ENCODE peak calls at places on chromosome 20, in five cellular contexts. One of them, this sample, is unnamed.
A peak's percentile ranks its signal among the peaks of the same experiment; 100 is the strongest.

GRCh38 chr20:59015812-59016711 is 3.2 kb upstream of the TUBB1 start:
- DNase-seq in GM04503: no peak
- DNase-seq in stimulated activated naive CD8-positive, alpha-beta T cell treated with anti-CD3 and anti-CD28 coated beads, Interleukin-15, Interleukin-2, amounts not matched to agents 100 U/mL and 50 U/mL, for 24 hours: no peak
- DNase-seq in NCI-H460: no peak
- DNase-seq in retinal pigment epithelial cell: no peak
- DNase-seq in this sample: no peak

GRCh38 chr20:10578607-10579006 is 95.2 kb downstream of the JAG1 start:
- DNase-seq in GM04503: no peak
- DNase-seq in NCI-H460: no peak
- DNase-seq in stimulated activated naive CD8-positive, alpha-beta T cell treated with anti-CD3 and anti-CD28 coated beads, Interleukin-15, Interleukin-2, amounts not matched to agents 100 U/mL and 50 U/mL, for 24 hours: no peak
- DNase-seq in retinal pigment epithelial cell: no peak
- DNase-seq in this sample: no peak

GRCh38 chr20:62984666-62985065 is 22.1 kb downstream of the BHLHE23 start:
- DNase-seq in stimulated activated naive CD8-positive, alpha-beta T cell treated with anti-CD3 and anti-CD28 coated beads, Interleukin-15, Interleukin-2, amounts not matched to agents 100 U/mL and 50 U/mL, for 24 hours: no peak
- DNase-seq in GM04503: no peak
- DNase-seq in NCI-H460: no peak
- DNase-seq in retinal pigment epithelial cell: no peak
- DNase-seq in this sample: no peak

GRCh38 chr20:52761867-52762266 is 210.3 kb upstream of the TSHZ2 start:
- DNase-seq in NCI-H460: no peak
- DNase-seq in retinal pigment epithelial cell: no peak
- DNase-seq in stimulated activated naive CD8-positive, alpha-beta T cell treated with anti-CD3 and anti-CD28 coated beads, Interleukin-15, Interleukin-2, amounts not matched to agents 100 U/mL and 50 U/mL, for 24 hours: no peak
- DNase-seq in GM04503: no peak
- DNase-seq in this sample: no peak

GRCh38 chr20:24337074-24337473 is 132.4 kb upstream of the SYNDIG1 start:
- DNase-seq in stimulated activated naive CD8-positive, alpha-beta T cell treated with anti-CD3 and anti-CD28 coated beads, Interleukin-15, Interleukin-2, amounts not matched to agents 100 U/mL and 50 U/mL, for 24 hours: no peak
- DNase-seq in retinal pigment epithelial cell: no peak
- DNase-seq in NCI-H460: no peak
- DNase-seq in GM04503: no peak
- DNase-seq in this sample: peak; percentile 65

GRCh38 chr20:8229090-8229489 is 97.0 kb downstream of the PLCB1 start:
- DNase-seq in stimulated activated naive CD8-positive, alpha-beta T cell treated with anti-CD3 and anti-CD28 coated beads, Interleukin-15, Interleukin-2, amounts not matched to agents 100 U/mL and 50 U/mL, for 24 hours: no peak
- DNase-seq in NCI-H460: no peak
- DNase-seq in retinal pigment epithelial cell: no peak
- DNase-seq in GM04503: no peak
- DNase-seq in this sample: no peak

GRCh38 chr20:31577194-31577593 is 27.9 kb upstream of the ID1 start:
- DNase-seq in GM04503: no peak
- DNase-seq in stimulated activated naive CD8-positive, alpha-beta T cell treated with anti-CD3 and anti-CD28 coated beads, Interleukin-15, Interleukin-2, amounts not matched to agents 100 U/mL and 50 U/mL, for 24 hours: no peak
- DNase-seq in NCI-H460: no peak
- DNase-seq in retinal pigment epithelial cell: no peak
- DNase-seq in this sample: no peak

GRCh38 chr20:18524646-18525045 is 16.9 kb downstream of the SEC23B start:
- DNase-seq in GM04503: peak; percentile 36
- DNase-seq in retinal pigment epithelial cell: no peak
- DNase-seq in stimulated activated naive CD8-positive, alpha-beta T cell treated with anti-CD3 and anti-CD28 coated beads, Interleukin-15, Interleukin-2, amounts not matched to agents 100 U/mL and 50 U/mL, for 24 hours: no peak
- DNase-seq in NCI-H460: no peak
- DNase-seq in this sample: peak; percentile 41

GRCh38 chr20:3798908-3799248 is 2.8 kb downstream of the CDC25B start:
- DNase-seq in NCI-H460: no peak
- DNase-seq in retinal pigment epithelial cell: no peak
- DNase-seq in stimulated activated naive CD8-positive, alpha-beta T cell treated with anti-CD3 and anti-CD28 coated beads, Interleukin-15, Interleukin-2, amounts not matched to agents 100 U/mL and 50 U/mL, for 24 hours: no peak
- DNase-seq in GM04503: no peak
- DNase-seq in this sample: no peak

GRCh38 chr20:38804243-38804642 is 1.3 kb upstream of the PPP1R16B start:
- DNase-seq in GM04503: no peak
- DNase-seq in NCI-H460: no peak
- DNase-seq in stimulated activated naive CD8-positive, alpha-beta T cell treated with anti-CD3 and anti-CD28 coated beads, Interleukin-15, Interleukin-2, amounts not matched to agents 100 U/mL and 50 U/mL, for 24 hours: no peak
- DNase-seq in retinal pigment epithelial cell: no peak
- DNase-seq in this sample: no peak

GRCh38 chr20:54044156-54044555 is 26.2 kb downstream of the BCAS1 start:
- DNase-seq in GM04503: peak; percentile 89
- DNase-seq in retinal pigment epithelial cell: no peak
- DNase-seq in stimulated activated naive CD8-positive, alpha-beta T cell treated with anti-CD3 and anti-CD28 coated beads, Interleukin-15, Interleukin-2, amounts not matched to agents 100 U/mL and 50 U/mL, for 24 hours: no peak
- DNase-seq in NCI-H460: no peak
- DNase-seq in this sample: no peak

GRCh38 chr20:23415958-23416583 is 5.2 kb downstream of the NAPB start:
- DNase-seq in GM04503: no peak
- DNase-seq in stimulated activated naive CD8-positive, alpha-beta T cell treated with anti-CD3 and anti-CD28 coated beads, Interleukin-15, Interleukin-2, amounts not matched to agents 100 U/mL and 50 U/mL, for 24 hours: no peak
- DNase-seq in NCI-H460: no peak
- DNase-seq in retinal pigment epithelial cell: no peak
- DNase-seq in this sample: no peak

This sample was measured in SW 1271.